ENCODE peak calls at places on chromosomes 5 and 9, in six cellular contexts. J is M059J; Y is activated CD4-positive, alpha-beta T cell treated with anti-CD3 and anti-CD28 coated beads, Interleukin-2, amount 50 U/mL, for 1 hour; Q is nucleus accumbens; P is mammary epithelial cell; W is psoas muscle. O is an unnamed sample.

GRCh38 chr9:26789959-26790358 is 102.6 kb downstream of the CAAP1 start:
- DNase-seq in J (peak), Y (no peak), W (no peak), P (peak), Q (no peak), O (no peak)

GRCh38 chr5:110702300-110702699 is 24.2 kb downstream of the TMEM232 start:
- DNase-seq in W (no peak), J (no peak), Q (no peak), P (no peak), Y (no peak), O (no peak)

GRCh38 chr9:133238272-133238850 is 29.3 kb upstream of the OBP2B start:
- DNase-seq in W (peak), Y (peak), J (no peak), P (no peak), Q (no peak), O (peak)

GRCh38 chr9:110255064-110255416 is 1.3 kb downstream of the TXN start:
- DNase-seq in Q (no peak), J (no peak), Y (peak), P (no peak), W (no peak), O (no peak)

GRCh38 chr9:113238202-113238858 is 17.0 kb downstream of the SLC31A1 start:
- DNase-seq in P (no peak), Y (no peak), Q (no peak), J (no peak), W (no peak), O (no peak)

GRCh38 chr5:93593476-93594060 is 10.5 kb downstream of the NR2F1 start:
- DNase-seq in J (no peak), Y (no peak), W (no peak), Q (no peak), P (no peak), O (no peak)

GRCh38 chr5:143151056-143151455 is 252.4 kb downstream of the NR3C1 start:
- DNase-seq in J (no peak), Q (no peak), W (no peak), Y (no peak), P (no peak), O (no peak)

GRCh38 chr9:108473209-108474112 is 382.3 kb downstream of the ACTL7B start:
- DNase-seq in Y (no peak), J (peak), Q (no peak), W (peak), P (peak), O (no peak)

GRCh38 chr5:135651156-135651555 is 72.4 kb upstream of the CXCL14 start:
- DNase-seq in Y (no peak), P (peak), Q (no peak), W (no peak), J (peak), O (no peak)

GRCh38 chr5:177242304-177242703 is 61.2 kb downstream of the RAB24 start:
- DNase-seq in Q (no peak), J (no peak), P (no peak), Y (no peak), W (no peak), O (no peak)

GRCh38 chr5:102388235-102388634 is 92.2 kb upstream of the SLCO4C1 start:
- DNase-seq in J (no peak), Y (no peak), Q (no peak), W (no peak), P (no peak), O (no peak)

GRCh38 chr9:14846871-14847311 is 63.3 kb downstream of the FREM1 start:
- DNase-seq in Q (no peak), Y (peak), J (peak), W (peak), P (peak), O (no peak)

GRCh38 chr9:133579231-133579560 is 30.0 kb downstream of the FAM163B start:
- DNase-seq in W (no peak), P (no peak), J (no peak), Q (no peak), Y (no peak), O (no peak)

GRCh38 chr9:91905958-91906585 is 44.0 kb downstream of the ROR2 start:
- DNase-seq in J (peak), Q (no peak), P (no peak), Y (peak), W (no peak), O (no peak)

GRCh38 chr5:32092938-32093812 is 80.9 kb downstream of the GOLPH3 start:
- DNase-seq in W (no peak), Q (peak), Y (peak), J (peak), P (peak), O (peak)

GRCh38 chr9:21836437-21837161 is 34.2 kb downstream of the MTAP start:
- DNase-seq in W (no peak), Y (no peak), P (peak), J (peak), Q (no peak), O (no peak)

GRCh38 chr5:2886531-2886930 is 135.1 kb upstream of the IRX2 start:
- DNase-seq in J (no peak), Q (no peak), Y (no peak), P (no peak), W (no peak), O (no peak)

GRCh38 chr5:129899454-129899853 is 4.8 kb upstream of the CHSY3 start:
- DNase-seq in W (no peak), J (no peak), Y (no peak), P (peak), Q (no peak), O (no peak)

GRCh38 chr5:175803736-175804480 is 67.5 kb upstream of the CPLX2 start:
- DNase-seq in W (no peak), Y (no peak), J (no peak), Q (no peak), P (no peak), O (no peak)

GRCh38 chr9:95383845-95384244 is 66.3 kb upstream of the FANCC start:
- DNase-seq in Y (no peak), W (no peak), P (no peak), Q (no peak), J (peak), O (no peak)

GRCh38 chr5:68661237-68661636 is 432.6 kb upstream of the SLC30A5 start:
- DNase-seq in W (no peak), P (peak), Y (peak), J (peak), Q (no peak), O (no peak)